ENCODE peak calls at places on chromosomes 11 and 22, in four cellular contexts. One of them, this sample, is unnamed.
A peak's percentile ranks its signal among the peaks of the same experiment; 100 is the strongest.

GRCh38 chr11:4891996-4892640 is 10.4 kb downstream of the OR51T1 start:
- DNase-seq in kidney: no peak
- DNase-seq in bronchial epithelial cell: peak; percentile 88
- DNase-seq in endothelial cell: no peak
- DNase-seq in this sample: peak; percentile 85

GRCh38 chr11:19931141-19931767 is 218.6 kb downstream of the NAV2 start:
- DNase-seq in kidney: no peak
- DNase-seq in bronchial epithelial cell: no peak
- DNase-seq in endothelial cell: no peak
- DNase-seq in this sample: no peak

GRCh38 chr11:31827458-31828206 is 16.5 kb upstream of the PAX6 start:
- DNase-seq in endothelial cell: no peak
- DNase-seq in bronchial epithelial cell: no peak
- DNase-seq in kidney: no peak
- DNase-seq in this sample: no peak

GRCh38 chr11:96070453-96070852 is 146.5 kb upstream of the MTMR2 start:
- DNase-seq in kidney: peak; percentile 73
- DNase-seq in endothelial cell: no peak
- DNase-seq in bronchial epithelial cell: no peak
- DNase-seq in this sample: no peak

GRCh38 chr22:23065069-23065451 is 5.3 kb upstream of the GNAZ start:
- DNase-seq in endothelial cell: no peak
- DNase-seq in bronchial epithelial cell: no peak
- DNase-seq in kidney: peak; percentile 41
- DNase-seq in this sample: no peak

GRCh38 chr11:120499088-120499487 is 12.5 kb upstream of the GRIK4 start:
- DNase-seq in kidney: no peak
- DNase-seq in bronchial epithelial cell: no peak
- DNase-seq in endothelial cell: no peak
- DNase-seq in this sample: no peak

GRCh38 chr11:120610101-120610500 is 98.6 kb downstream of the GRIK4 start:
- DNase-seq in bronchial epithelial cell: no peak
- DNase-seq in kidney: no peak
- DNase-seq in endothelial cell: no peak
- DNase-seq in this sample: no peak

GRCh38 chr11:120578591-120579154 is 67.1 kb downstream of the GRIK4 start:
- DNase-seq in kidney: peak; percentile 59
- DNase-seq in endothelial cell: no peak
- DNase-seq in bronchial epithelial cell: no peak
- DNase-seq in this sample: no peak

GRCh38 chr22:42327462-42328129 is 57.1 kb upstream of the TCF20 start:
- DNase-seq in kidney: no peak
- DNase-seq in bronchial epithelial cell: no peak
- DNase-seq in endothelial cell: no peak
- DNase-seq in this sample: no peak

GRCh38 chr11:35466058-35466457 is 46.7 kb upstream of the SLC1A2 start:
- DNase-seq in bronchial epithelial cell: no peak
- DNase-seq in endothelial cell: no peak
- DNase-seq in kidney: no peak
- DNase-seq in this sample: no peak

GRCh38 chr11:34564406-34564805 is 50.8 kb upstream of the ELF5 start:
- DNase-seq in kidney: no peak
- DNase-seq in endothelial cell: no peak
- DNase-seq in bronchial epithelial cell: peak; percentile 78
- DNase-seq in this sample: peak; percentile 41

GRCh38 chr11:68969386-68969785 is 11.4 kb downstream of the MRGPRD start:
- DNase-seq in endothelial cell: no peak
- DNase-seq in kidney: peak; percentile 37
- DNase-seq in bronchial epithelial cell: no peak
- DNase-seq in this sample: no peak

GRCh38 chr22:50082961-50083461 is 2.2 kb downstream of the MLC1 start:
- DNase-seq in kidney: no peak
- DNase-seq in bronchial epithelial cell: no peak
- DNase-seq in endothelial cell: no peak
- DNase-seq in this sample: peak; percentile 38

GRCh38 chr11:126839496-126839895 is 161.1 kb downstream of the KIRREL3 start:
- DNase-seq in kidney: no peak
- DNase-seq in bronchial epithelial cell: no peak
- DNase-seq in endothelial cell: no peak
- DNase-seq in this sample: no peak

GRCh38 chr11:58965246-58965985 is 26.1 kb downstream of the GLYATL1 start:
- DNase-seq in bronchial epithelial cell: peak; percentile 46
- DNase-seq in kidney: no peak
- DNase-seq in endothelial cell: no peak
- DNase-seq in this sample: no peak

GRCh38 chr22:48892571-48893287 is 934.9 kb downstream of the BRD1 start:
- DNase-seq in bronchial epithelial cell: no peak
- DNase-seq in kidney: no peak
- DNase-seq in endothelial cell: no peak
- DNase-seq in this sample: no peak

GRCh38 chr11:17748044-17748443 is 13.5 kb downstream of the KCNC1 start:
- DNase-seq in bronchial epithelial cell: no peak
- DNase-seq in endothelial cell: no peak
- DNase-seq in kidney: peak; percentile 29
- DNase-seq in this sample: no peak

GRCh38 chr11:630871-631270 is 3.9 kb upstream of the SCT start:
- DNase-seq in endothelial cell: no peak
- DNase-seq in kidney: no peak
- DNase-seq in bronchial epithelial cell: no peak
- DNase-seq in this sample: no peak

GRCh38 chr11:61888043-61888442 is 3.3 kb downstream of the FADS3 start:
- DNase-seq in kidney: peak; percentile 93
- DNase-seq in endothelial cell: no peak
- DNase-seq in bronchial epithelial cell: peak; percentile 92
- DNase-seq in this sample: peak; percentile 97

GRCh38 chr22:35736701-35737100 is 19.0 kb downstream of the APOL5 start:
- DNase-seq in endothelial cell: no peak
- DNase-seq in bronchial epithelial cell: no peak
- DNase-seq in kidney: no peak
- DNase-seq in this sample: no peak

GRCh38 chr22:48489551-48490512 is 1337.8 kb downstream of the BRD1 start:
- DNase-seq in kidney: peak; percentile 51
- DNase-seq in endothelial cell: peak; percentile 47
- DNase-seq in bronchial epithelial cell: no peak
- DNase-seq in this sample: no peak

GRCh38 chr22:45602824-45603301 is 68.8 kb upstream of the ATXN10 start:
- DNase-seq in bronchial epithelial cell: no peak
- DNase-seq in endothelial cell: no peak
- DNase-seq in kidney: peak; percentile 73
- DNase-seq in this sample: peak; percentile 22

GRCh38 chr22:38067028-38067415 is 9.8 kb downstream of the PICK1 start:
- DNase-seq in bronchial epithelial cell: no peak
- DNase-seq in endothelial cell: no peak
- DNase-seq in kidney: peak; percentile 35
- DNase-seq in this sample: no peak

GRCh38 chr22:38065539-38065938 is 8.3 kb downstream of the PICK1 start:
- DNase-seq in bronchial epithelial cell: no peak
- DNase-seq in kidney: no peak
- DNase-seq in endothelial cell: no peak
- DNase-seq in this sample: no peak

GRCh38 chr22:38067771-38068360 is 10.7 kb downstream of the PICK1 start:
- DNase-seq in endothelial cell: no peak
- DNase-seq in bronchial epithelial cell: no peak
- DNase-seq in kidney: peak; percentile 66
- DNase-seq in this sample: no peak

GRCh38 chr22:38068641-38069371 is 11.6 kb downstream of the PICK1 start:
- DNase-seq in endothelial cell: no peak
- DNase-seq in kidney: peak; percentile 48
- DNase-seq in bronchial epithelial cell: no peak
- DNase-seq in this sample: no peak

DNA sequence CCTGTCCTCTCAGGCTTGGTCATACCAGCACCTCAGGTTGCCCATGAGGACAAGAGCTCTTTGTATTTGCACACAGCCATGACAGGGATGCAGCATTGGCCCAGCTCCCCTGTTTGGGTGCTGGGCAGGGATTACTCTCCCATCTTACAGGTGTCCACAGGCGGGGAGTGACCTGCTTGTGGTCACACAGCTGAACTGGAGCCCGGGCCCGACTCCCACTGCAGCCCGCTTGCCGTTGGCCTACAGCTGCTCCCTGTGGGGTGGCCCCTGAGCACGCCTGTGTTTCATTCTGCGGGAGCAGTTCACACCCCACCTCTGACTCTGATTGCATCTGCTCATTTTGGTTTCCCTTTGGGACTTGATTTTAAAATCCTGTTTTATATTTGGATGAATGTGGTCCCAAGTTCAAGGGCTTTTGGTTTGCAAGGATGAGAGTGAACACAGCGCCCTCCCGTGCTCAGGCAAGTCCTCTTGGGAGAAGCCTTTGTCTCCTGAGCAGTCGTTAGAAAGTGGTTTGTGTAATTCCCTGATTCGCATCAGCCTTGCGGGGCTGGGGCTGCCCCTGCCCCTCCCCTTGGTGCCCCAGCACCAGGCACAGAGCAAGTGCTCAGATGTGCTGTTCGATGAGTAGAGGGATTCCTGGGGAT is 9.3 kb downstream of the PICK1 start:
- DNase-seq in endothelial cell: no peak
- DNase-seq in bronchial epithelial cell: no peak
- DNase-seq in kidney: peak; percentile 19
- DNase-seq in this sample: no peak
- TF ChIP-seq CTCF in endothelial cell: no peak
- TF ChIP-seq CTCF in bronchial epithelial cell: no peak
- TF ChIP-seq CTCF in kidney: no peak
- TF ChIP-seq CTCF in this sample: no peak

DNA sequence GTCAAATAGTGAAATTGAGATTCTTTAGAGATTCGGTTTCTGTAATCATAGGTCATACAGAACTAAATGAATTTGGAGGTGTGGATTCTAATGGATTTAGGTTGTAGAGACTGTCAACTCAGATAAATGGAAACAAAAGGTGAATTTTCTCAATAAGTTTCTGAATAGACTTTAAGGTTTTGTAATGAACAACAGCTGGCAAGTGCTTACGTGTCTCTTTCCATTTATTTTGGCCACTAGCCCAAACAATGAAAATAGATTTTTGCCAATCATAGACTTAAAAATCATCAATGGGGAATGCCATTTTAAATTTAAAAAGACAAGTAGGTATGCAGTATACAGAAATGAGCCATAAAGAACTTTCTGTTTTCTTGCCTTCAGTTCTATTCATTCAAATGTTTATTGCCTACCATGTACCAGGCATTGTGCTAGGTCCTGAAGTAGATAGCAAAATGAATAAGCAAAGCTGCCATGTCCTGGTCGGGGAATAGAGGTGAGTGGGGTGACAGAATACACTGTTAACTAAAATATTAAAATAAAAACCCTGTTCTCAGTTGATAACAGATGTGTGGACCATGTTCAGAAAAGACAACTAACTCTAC is 16.9 kb upstream of the TMEM135 start:
- DNase-seq in bronchial epithelial cell: peak; percentile 36
- DNase-seq in endothelial cell: no peak
- DNase-seq in kidney: no peak
- DNase-seq in this sample: no peak
- TF ChIP-seq CTCF in bronchial epithelial cell: no peak
- TF ChIP-seq CTCF in endothelial cell: no peak
- TF ChIP-seq CTCF in kidney: no peak
- TF ChIP-seq CTCF in this sample: no peak

DNA sequence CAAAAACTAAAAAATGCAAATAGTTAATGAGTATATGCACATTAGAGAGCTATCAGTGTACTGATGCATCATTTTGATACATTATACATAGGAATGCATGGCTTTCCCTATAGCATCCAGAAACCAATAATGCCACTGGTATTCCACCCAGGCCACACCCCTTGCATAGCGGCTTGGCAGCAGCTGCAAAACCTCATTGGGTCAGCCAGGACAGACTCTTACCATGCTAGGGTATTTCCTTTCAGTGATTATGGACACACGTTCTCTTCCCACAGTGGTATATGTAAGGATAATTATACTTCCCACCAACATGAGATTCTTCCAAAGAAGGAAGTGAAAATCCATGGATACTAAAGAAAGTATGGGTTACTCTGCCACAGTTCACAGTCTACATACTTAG is 145.9 kb upstream of the PITPNB start:
- DNase-seq in endothelial cell: no peak
- DNase-seq in bronchial epithelial cell: no peak
- DNase-seq in kidney: no peak
- DNase-seq in this sample: no peak
- TF ChIP-seq CTCF in endothelial cell: no peak
- TF ChIP-seq CTCF in bronchial epithelial cell: no peak
- TF ChIP-seq CTCF in kidney: no peak
- TF ChIP-seq CTCF in this sample: no peak

DNA sequence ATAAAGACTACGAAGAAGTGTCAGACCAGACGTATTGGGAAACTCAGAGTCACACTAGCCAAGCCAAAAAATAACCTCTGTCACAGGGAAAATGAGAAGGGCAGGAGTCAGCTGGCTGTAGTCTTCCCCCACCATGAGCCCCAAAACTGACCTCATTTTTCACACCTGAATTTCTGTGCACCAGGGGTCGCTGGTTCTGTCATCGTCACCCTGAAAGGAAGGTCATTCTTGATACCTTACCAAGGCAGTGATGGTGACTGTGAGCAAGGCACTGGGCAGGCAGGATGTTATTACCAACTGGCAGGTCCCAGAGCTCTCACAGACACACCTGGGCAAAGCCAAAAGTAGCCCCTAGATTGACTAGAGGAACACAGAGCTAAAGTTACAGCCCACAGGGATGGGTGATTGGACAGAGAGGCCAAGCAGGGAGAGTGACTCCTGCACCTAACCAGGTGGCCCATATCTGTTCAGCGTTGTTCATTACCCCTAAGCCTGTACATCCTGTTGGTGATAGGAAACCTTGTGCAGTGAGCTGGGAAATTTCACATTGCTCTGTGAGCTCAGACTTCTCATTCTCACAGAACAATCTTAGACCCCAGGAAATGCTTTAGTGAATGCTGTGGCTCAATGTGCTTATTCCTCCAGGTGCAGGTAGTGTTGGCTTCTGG is 32.3 kb upstream of the OR56A1 start:
- DNase-seq in endothelial cell: no peak
- DNase-seq in bronchial epithelial cell: no peak
- DNase-seq in kidney: no peak
- DNase-seq in this sample: no peak
- TF ChIP-seq CTCF in endothelial cell: no peak
- TF ChIP-seq CTCF in bronchial epithelial cell: no peak
- TF ChIP-seq CTCF in kidney: no peak
- TF ChIP-seq CTCF in this sample: no peak

GRCh38 chr11:134045799-134046635 is 22.9 kb upstream of the JAM3 start:
- DNase-seq in endothelial cell: peak; percentile 50
- DNase-seq in bronchial epithelial cell: no peak
- DNase-seq in kidney: no peak
- DNase-seq in this sample: peak; percentile 42
- TF ChIP-seq CTCF in endothelial cell: no peak
- TF ChIP-seq CTCF in bronchial epithelial cell: peak; percentile 64
- TF ChIP-seq CTCF in kidney: no peak
- TF ChIP-seq CTCF in this sample: peak; percentile 53

GRCh38 chr11:70944636-70945035 is 307.7 kb downstream of the SHANK2 start:
- DNase-seq in kidney: no peak
- DNase-seq in endothelial cell: no peak
- DNase-seq in bronchial epithelial cell: no peak
- DNase-seq in this sample: no peak
- TF ChIP-seq CTCF in kidney: no peak
- TF ChIP-seq CTCF in endothelial cell: peak; percentile 53
- TF ChIP-seq CTCF in bronchial epithelial cell: no peak
- TF ChIP-seq CTCF in this sample: no peak